ENCODE peak calls at places on chromosomes 7 and 10, in seven cellular contexts. One of them, this sample, is unnamed.

GRCh38 chr7:129168219-129168991 is 20.0 kb upstream of the SMO start:
- DNase-seq in OCI-LY7: no peak
- DNase-seq in GM23338: peak; percentile 84
- DNase-seq in HCT116: no peak
- DNase-seq in hepatocyte: peak; percentile 22
- DNase-seq in SK-N-SH: no peak
- DNase-seq in PC-3: no peak
- DNase-seq in this sample: peak; percentile 38

GRCh38 chr7:31082017-31082416 is 29.9 kb downstream of the ADCYAP1R1 start:
- DNase-seq in hepatocyte: no peak
- DNase-seq in OCI-LY7: no peak
- DNase-seq in PC-3: no peak
- DNase-seq in GM23338: no peak
- DNase-seq in HCT116: no peak
- DNase-seq in SK-N-SH: no peak
- DNase-seq in this sample: no peak

GRCh38 chr7:130903358-130903974 is 169.5 kb upstream of the KLF14 start:
- DNase-seq in OCI-LY7: no peak
- DNase-seq in hepatocyte: peak; percentile 52
- DNase-seq in HCT116: no peak
- DNase-seq in GM23338: no peak
- DNase-seq in SK-N-SH: no peak
- DNase-seq in PC-3: peak; percentile 72
- DNase-seq in this sample: no peak

GRCh38 chr7:150986099-150986512 is 4.7 kb upstream of the NOS3 start:
- DNase-seq in GM23338: peak; percentile 91
- DNase-seq in OCI-LY7: peak; percentile 61
- DNase-seq in SK-N-SH: peak; percentile 85
- DNase-seq in PC-3: peak; percentile 64
- DNase-seq in HCT116: no peak
- DNase-seq in hepatocyte: peak; percentile 84
- DNase-seq in this sample: peak; percentile 85

GRCh38 chr10:1403508-1404230 is 333.7 kb downstream of the ADARB2 start:
- DNase-seq in GM23338: peak; percentile 51
- DNase-seq in OCI-LY7: peak; percentile 35
- DNase-seq in SK-N-SH: no peak
- DNase-seq in hepatocyte: no peak
- DNase-seq in HCT116: no peak
- DNase-seq in PC-3: no peak
- DNase-seq in this sample: peak; percentile 34

GRCh38 chr10:4474829-4475228 is 351.2 kb upstream of the AKR1E2 start:
- DNase-seq in OCI-LY7: no peak
- DNase-seq in GM23338: no peak
- DNase-seq in HCT116: no peak
- DNase-seq in PC-3: peak; percentile 79
- DNase-seq in hepatocyte: no peak
- DNase-seq in SK-N-SH: no peak
- DNase-seq in this sample: no peak

GRCh38 chr10:970311-971149 is 17.7 kb upstream of the GTPBP4 start:
- DNase-seq in SK-N-SH: peak; percentile 79
- DNase-seq in PC-3: peak; percentile 27
- DNase-seq in GM23338: no peak
- DNase-seq in HCT116: no peak
- DNase-seq in OCI-LY7: no peak
- DNase-seq in hepatocyte: peak; percentile 73
- DNase-seq in this sample: no peak

GRCh38 chr7:66734006-66734405 is 6.5 kb upstream of the RABGEF1 start:
- DNase-seq in hepatocyte: no peak
- DNase-seq in GM23338: no peak
- DNase-seq in SK-N-SH: no peak
- DNase-seq in OCI-LY7: no peak
- DNase-seq in HCT116: no peak
- DNase-seq in PC-3: no peak
- DNase-seq in this sample: no peak

GRCh38 chr7:130297628-130298027 is 4.7 kb downstream of the CPA4 start:
- DNase-seq in HCT116: no peak
- DNase-seq in SK-N-SH: no peak
- DNase-seq in GM23338: no peak
- DNase-seq in PC-3: no peak
- DNase-seq in hepatocyte: no peak
- DNase-seq in OCI-LY7: no peak
- DNase-seq in this sample: peak; percentile 8

GRCh38 chr7:158353606-158354570 is 233.7 kb downstream of the PTPRN2 start:
- DNase-seq in HCT116: peak; percentile 22
- DNase-seq in SK-N-SH: peak; percentile 82
- DNase-seq in GM23338: peak; percentile 69
- DNase-seq in OCI-LY7: peak; percentile 30
- DNase-seq in hepatocyte: no peak
- DNase-seq in PC-3: peak; percentile 61
- DNase-seq in this sample: peak; percentile 71

GRCh38 chr7:84799131-84799530 is 387.7 kb downstream of the SEMA3D start:
- DNase-seq in HCT116: no peak
- DNase-seq in hepatocyte: peak; percentile 8
- DNase-seq in PC-3: no peak
- DNase-seq in SK-N-SH: no peak
- DNase-seq in GM23338: no peak
- DNase-seq in OCI-LY7: no peak
- DNase-seq in this sample: no peak

GRCh38 chr7:156096806-156097538 is 284.7 kb upstream of the SHH start:
- DNase-seq in GM23338: no peak
- DNase-seq in hepatocyte: no peak
- DNase-seq in OCI-LY7: no peak
- DNase-seq in PC-3: no peak
- DNase-seq in SK-N-SH: no peak
- DNase-seq in HCT116: no peak
- DNase-seq in this sample: no peak

GRCh38 chr10:121900443-121901174 is 27.2 kb downstream of the ATE1 start:
- DNase-seq in OCI-LY7: peak; percentile 69
- DNase-seq in PC-3: peak; percentile 72
- DNase-seq in hepatocyte: peak; percentile 90
- DNase-seq in GM23338: peak; percentile 90
- DNase-seq in HCT116: peak; percentile 52
- DNase-seq in SK-N-SH: peak; percentile 65
- DNase-seq in this sample: peak; percentile 84

GRCh38 chr7:86995052-86995725 is 64.3 kb downstream of the ELAPOR2 start:
- DNase-seq in GM23338: no peak
- DNase-seq in HCT116: no peak
- DNase-seq in SK-N-SH: no peak
- DNase-seq in OCI-LY7: no peak
- DNase-seq in hepatocyte: no peak
- DNase-seq in PC-3: no peak
- DNase-seq in this sample: no peak

GRCh38 chr10:69466158-69466490 is 14.9 kb downstream of the TSPAN15 start:
- DNase-seq in GM23338: no peak
- DNase-seq in SK-N-SH: no peak
- DNase-seq in PC-3: no peak
- DNase-seq in OCI-LY7: no peak
- DNase-seq in hepatocyte: no peak
- DNase-seq in HCT116: no peak
- DNase-seq in this sample: no peak

GRCh38 chr7:55570218-55570873 is 2.0 kb downstream of the VOPP1 start:
- DNase-seq in hepatocyte: no peak
- DNase-seq in OCI-LY7: peak; percentile 32
- DNase-seq in SK-N-SH: no peak
- DNase-seq in PC-3: no peak
- DNase-seq in GM23338: no peak
- DNase-seq in HCT116: no peak
- DNase-seq in this sample: no peak

GRCh38 chr7:91347288-91347687 is 83.1 kb downstream of the FZD1 start:
- DNase-seq in OCI-LY7: no peak
- DNase-seq in PC-3: no peak
- DNase-seq in SK-N-SH: no peak
- DNase-seq in HCT116: no peak
- DNase-seq in hepatocyte: no peak
- DNase-seq in GM23338: no peak
- DNase-seq in this sample: no peak

GRCh38 chr7:127632276-127632910 is 14.5 kb upstream of the PAX4 start:
- DNase-seq in OCI-LY7: no peak
- DNase-seq in HCT116: no peak
- DNase-seq in GM23338: no peak
- DNase-seq in SK-N-SH: no peak
- DNase-seq in hepatocyte: no peak
- DNase-seq in PC-3: no peak
- DNase-seq in this sample: no peak

GRCh38 chr7:55132890-55133551 is 114.2 kb downstream of the EGFR start:
- DNase-seq in hepatocyte: peak; percentile 84
- DNase-seq in OCI-LY7: no peak
- DNase-seq in SK-N-SH: no peak
- DNase-seq in GM23338: no peak
- DNase-seq in PC-3: peak; percentile 98
- DNase-seq in HCT116: peak; percentile 97
- DNase-seq in this sample: no peak

GRCh38 chr10:110742801-110743200 is 98.7 kb downstream of the RBM20 start:
- DNase-seq in hepatocyte: no peak
- DNase-seq in HCT116: no peak
- DNase-seq in GM23338: no peak
- DNase-seq in OCI-LY7: no peak
- DNase-seq in PC-3: no peak
- DNase-seq in SK-N-SH: no peak
- DNase-seq in this sample: no peak

GRCh38 chr7:116736927-116737715 is 65.1 kb downstream of the MET start:
- DNase-seq in HCT116: no peak
- DNase-seq in SK-N-SH: no peak
- DNase-seq in GM23338: no peak
- DNase-seq in PC-3: no peak
- DNase-seq in OCI-LY7: no peak
- DNase-seq in hepatocyte: peak; percentile 37
- DNase-seq in this sample: no peak

GRCh38 chr10:102312683-102313082 is 67.4 kb downstream of the GBF1 start:
- DNase-seq in PC-3: peak; percentile 26
- DNase-seq in GM23338: no peak
- DNase-seq in hepatocyte: no peak
- DNase-seq in OCI-LY7: no peak
- DNase-seq in SK-N-SH: no peak
- DNase-seq in HCT116: no peak
- DNase-seq in this sample: no peak
- H3K4me1 ChIP-seq in PC-3: peaks cover 29% of the 10 kb centered on the region
- H3K4me1 ChIP-seq in GM23338: peaks cover 4% of the 10 kb centered on the region
- H3K4me1 ChIP-seq in hepatocyte: peaks cover 39% of the 10 kb centered on the region
- H3K4me1 ChIP-seq in OCI-LY7: no peaks in the 10 kb centered on the region
- H3K4me1 ChIP-seq in SK-N-SH: peaks cover 32% of the 10 kb centered on the region
- H3K4me1 ChIP-seq in HCT116: peaks cover 15% of the 10 kb centered on the region
- H3K4me1 ChIP-seq in this sample: peaks cover 30% of the 10 kb centered on the region

GRCh38 chr7:47556511-47557180 is 25.3 kb downstream of the TNS3 start:
- DNase-seq in GM23338: no peak
- DNase-seq in OCI-LY7: no peak
- DNase-seq in HCT116: no peak
- DNase-seq in hepatocyte: no peak
- DNase-seq in PC-3: peak; percentile 50
- DNase-seq in SK-N-SH: no peak
- DNase-seq in this sample: no peak
- TF ChIP-seq EZH2phosphoT487 in GM23338: no peak
- TF ChIP-seq EZH2phosphoT487 in OCI-LY7: no peak
- TF ChIP-seq EZH2phosphoT487 in HCT116: no peak
- TF ChIP-seq EZH2phosphoT487 in hepatocyte: no peak
- TF ChIP-seq EZH2phosphoT487 in PC-3: no peak
- TF ChIP-seq EZH2phosphoT487 in SK-N-SH: no peak
- TF ChIP-seq EZH2phosphoT487 in this sample: no peak

DNA sequence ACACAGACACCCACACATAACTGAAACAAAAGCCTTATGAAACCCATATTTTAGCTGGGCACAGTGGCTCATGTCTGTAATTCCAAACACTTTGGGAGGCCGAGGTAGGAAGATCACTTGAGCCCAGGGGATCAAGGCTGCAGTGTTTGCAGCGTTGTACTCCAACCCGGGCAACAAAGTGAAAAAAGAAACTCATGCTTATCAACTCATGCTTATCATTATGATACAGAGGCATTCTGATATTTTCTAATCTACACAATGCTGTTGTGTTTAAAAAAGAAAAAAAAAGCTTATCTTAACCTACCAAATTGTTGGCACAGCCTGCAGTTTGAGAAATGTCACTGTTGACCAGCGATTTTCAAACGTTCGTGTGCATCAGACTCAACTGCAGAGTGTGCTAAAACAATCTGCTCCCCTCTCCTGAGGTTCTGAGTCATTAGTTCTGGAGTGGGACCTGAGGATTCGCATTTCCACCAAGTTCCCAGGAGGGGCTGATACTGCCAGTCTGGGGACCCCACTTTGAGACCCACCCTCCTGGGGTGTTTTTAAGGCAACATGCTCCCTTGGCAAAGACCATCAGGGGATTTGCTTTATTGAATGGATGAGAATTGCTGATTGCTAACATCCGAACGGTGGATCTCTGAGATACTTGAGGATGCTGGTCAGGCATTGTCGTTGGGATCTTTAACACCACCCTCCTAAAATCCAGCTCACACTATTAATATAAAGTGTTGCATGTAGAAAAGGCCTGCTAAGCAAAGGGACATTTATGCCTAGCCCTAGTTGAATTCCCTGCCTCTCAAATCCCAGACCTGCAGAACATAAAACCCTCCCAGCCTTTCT is 16.2 kb downstream of the CHST3 start:
- DNase-seq in OCI-LY7: no peak
- DNase-seq in PC-3: no peak
- DNase-seq in HCT116: no peak
- DNase-seq in SK-N-SH: peak; percentile 24
- DNase-seq in hepatocyte: no peak
- DNase-seq in GM23338: no peak
- DNase-seq in this sample: no peak
- H3K4me1 ChIP-seq in OCI-LY7: no peaks in the 10 kb centered on the region
- H3K4me1 ChIP-seq in PC-3: peaks cover 19% of the 10 kb centered on the region
- H3K4me1 ChIP-seq in HCT116: peaks cover 19% of the 10 kb centered on the region
- H3K4me1 ChIP-seq in SK-N-SH: peaks cover 23% of the 10 kb centered on the region
- H3K4me1 ChIP-seq in hepatocyte: peaks cover 52% of the 10 kb centered on the region
- H3K4me1 ChIP-seq in GM23338: peaks cover 9% of the 10 kb centered on the region
- H3K4me1 ChIP-seq in this sample: peaks cover 43% of the 10 kb centered on the region

GRCh38 chr7:94420321-94420720 is 25.6 kb downstream of the COL1A2 start:
- DNase-seq in PC-3: no peak
- DNase-seq in hepatocyte: no peak
- DNase-seq in HCT116: no peak
- DNase-seq in OCI-LY7: no peak
- DNase-seq in SK-N-SH: no peak
- DNase-seq in GM23338: no peak
- DNase-seq in this sample: no peak

GRCh38 chr7:94417261-94417660 is 22.6 kb downstream of the COL1A2 start:
- DNase-seq in SK-N-SH: no peak
- DNase-seq in OCI-LY7: no peak
- DNase-seq in HCT116: no peak
- DNase-seq in GM23338: no peak
- DNase-seq in PC-3: no peak
- DNase-seq in hepatocyte: no peak
- DNase-seq in this sample: no peak

GRCh38 chr7:94418851-94419250 is 24.2 kb downstream of the COL1A2 start:
- DNase-seq in GM23338: no peak
- DNase-seq in OCI-LY7: no peak
- DNase-seq in SK-N-SH: no peak
- DNase-seq in HCT116: no peak
- DNase-seq in hepatocyte: no peak
- DNase-seq in PC-3: no peak
- DNase-seq in this sample: no peak

GRCh38 chr7:94414481-94414880 is 19.8 kb downstream of the COL1A2 start:
- DNase-seq in PC-3: peak; percentile 3
- DNase-seq in SK-N-SH: no peak
- DNase-seq in OCI-LY7: no peak
- DNase-seq in HCT116: no peak
- DNase-seq in GM23338: no peak
- DNase-seq in hepatocyte: no peak
- DNase-seq in this sample: no peak

GRCh38 chr7:94417921-94418320 is 23.2 kb downstream of the COL1A2 start:
- DNase-seq in HCT116: no peak
- DNase-seq in hepatocyte: no peak
- DNase-seq in GM23338: no peak
- DNase-seq in OCI-LY7: no peak
- DNase-seq in PC-3: no peak
- DNase-seq in SK-N-SH: no peak
- DNase-seq in this sample: no peak
- TF ChIP-seq EZH2phosphoT487 in HCT116: no peak
- TF ChIP-seq EZH2phosphoT487 in hepatocyte: no peak
- TF ChIP-seq EZH2phosphoT487 in GM23338: no peak
- TF ChIP-seq EZH2phosphoT487 in OCI-LY7: no peak
- TF ChIP-seq EZH2phosphoT487 in PC-3: no peak
- TF ChIP-seq EZH2phosphoT487 in SK-N-SH: no peak
- TF ChIP-seq EZH2phosphoT487 in this sample: no peak